ENCODE peak calls at places on chromosomes 7 and 10, in six cellular contexts. T is activated CD4-positive, alpha-beta T cell treated with anti-CD3 and anti-CD28 coated beads for 24 hours; D is astrocyte; I is colonic mucosa; Q is CD8-positive, alpha-beta T cell; J is fibroblast of villous mesenchyme. O is an unnamed sample.

GRCh38 chr7:26655761-26656160 is 208.6 kb downstream of the SKAP2 start:
- DNase-seq in J (no peak), D (no peak), I (no peak), T (no peak), Q (no peak), O (no peak)

GRCh38 chr7:33744293-33744692 is 161.0 kb upstream of the BMPER start:
- DNase-seq in Q (no peak), I (no peak), D (no peak), J (peak; percentile 28), T (no peak), O (peak; percentile 54)

GRCh38 chr10:89053555-89053954 is 63.0 kb downstream of the FAS start:
- DNase-seq in Q (no peak), J (no peak), I (no peak), D (peak; percentile 14), T (no peak), O (no peak)

GRCh38 chr7:1569016-1569415 is 816 bp downstream of the PSMG3 start:
- DNase-seq in D (peak; percentile 67), T (no peak), I (peak; percentile 32), Q (peak; percentile 15), J (peak; percentile 66), O (peak; percentile 51)

GRCh38 chr7:137975223-137975622 is 26.7 kb downstream of the CREB3L2 start:
- DNase-seq in D (peak; percentile 76), J (peak; percentile 70), T (no peak), Q (no peak), I (no peak), O (peak; percentile 82)

GRCh38 chr10:101650841-101651240 is 44.1 kb downstream of the FBXW4 start:
- DNase-seq in D (no peak), T (no peak), I (no peak), J (no peak), Q (no peak), O (no peak)

GRCh38 chr10:108515821-108516220 is 1351.3 kb upstream of the SORCS1 start:
- DNase-seq in Q (no peak), J (no peak), T (no peak), D (no peak), I (no peak), O (peak; percentile 8)

GRCh38 chr7:45580053-45580872 is 6.1 kb downstream of the ADCY1 start:
- DNase-seq in T (no peak), Q (no peak), D (no peak), I (no peak), J (no peak), O (peak; percentile 9)

GRCh38 chr7:75638607-75639070 is 100.1 kb downstream of the HIP1 start:
- DNase-seq in J (peak; percentile 36), T (no peak), D (no peak), I (peak; percentile 40), Q (no peak), O (no peak)

GRCh38 chr10:126049741-126050140 is 153.4 kb downstream of the FANK1 start:
- DNase-seq in J (peak; percentile 68), D (peak; percentile 85), T (no peak), Q (no peak), I (no peak), O (peak; percentile 74)

GRCh38 chr10:62414359-62414758 is 40.2 kb downstream of the ZNF365 start:
- DNase-seq in Q (no peak), T (no peak), J (no peak), I (no peak), D (no peak), O (peak; percentile 34)

GRCh38 chr7:91264924-91265681 is 870 bp downstream of the FZD1 start:
- DNase-seq in Q (no peak), T (no peak), I (peak; percentile 43), J (peak; percentile 77), D (peak; percentile 80), O (peak; percentile 83)

GRCh38 chr7:142797342-142797798 is 26.6 kb downstream of the PRSS2 start:
- DNase-seq in D (no peak), J (no peak), Q (no peak), I (no peak), T (no peak), O (no peak)

GRCh38 chr7:40239755-40240303 is 105.0 kb downstream of the SUGCT start:
- DNase-seq in T (no peak), I (no peak), Q (no peak), D (no peak), J (peak; percentile 28), O (no peak)

GRCh38 chr7:5423272-5423843 is at the start of gene TNRC18:
- DNase-seq in J (no peak), Q (no peak), I (peak; percentile 33), T (no peak), D (no peak), O (no peak)

GRCh38 chr7:121994625-121995410 is 121.9 kb downstream of the PTPRZ1 start:
- DNase-seq in J (peak; percentile 74), T (peak; percentile 9), I (peak; percentile 68), Q (peak; percentile 23), D (peak; percentile 59), O (peak; percentile 93)

O was measured in choroid plexus epithelial cell.